ENCODE peak calls at places on chromosomes 7 and 10, in four cellular contexts. One of them, this sample, is unnamed.
A peak's percentile ranks its signal among the peaks of the same experiment; 100 is the strongest.

GRCh38 chr7:28957064-28957821 is 887 bp downstream of the TRIL start:
- DNase-seq in A549: no peak
- DNase-seq in HepG2: no peak
- DNase-seq in K562: no peak
- DNase-seq in this sample: no peak

GRCh38 chr7:29808075-29808786 is 1.9 kb downstream of the WIPF3 start:
- DNase-seq in A549: no peak
- DNase-seq in HepG2: no peak
- DNase-seq in K562: no peak
- DNase-seq in this sample: no peak

GRCh38 chr7:12685550-12685949 is 1.9 kb upstream of the ARL4A start:
- DNase-seq in A549: peak; percentile 71
- DNase-seq in HepG2: no peak
- DNase-seq in K562: no peak
- DNase-seq in this sample: no peak

GRCh38 chr10:49076741-49077521 is 38.4 kb downstream of the VSTM4 start:
- DNase-seq in A549: no peak
- DNase-seq in HepG2: no peak
- DNase-seq in K562: no peak
- DNase-seq in this sample: peak; percentile 44

GRCh38 chr10:31604141-31604540 is 285.1 kb downstream of the ZEB1 start:
- DNase-seq in A549: no peak
- DNase-seq in HepG2: no peak
- DNase-seq in K562: no peak
- DNase-seq in this sample: no peak

GRCh38 chr7:155317114-155317434 is 19.4 kb downstream of the INSIG1 start:
- DNase-seq in A549: no peak
- DNase-seq in HepG2: no peak
- DNase-seq in K562: no peak
- DNase-seq in this sample: no peak

GRCh38 chr7:152925412-152926147 is 166.0 kb downstream of the ACTR3B start:
- DNase-seq in A549: no peak
- DNase-seq in HepG2: no peak
- DNase-seq in K562: no peak
- DNase-seq in this sample: no peak

GRCh38 chr7:16564909-16565426 is 38.3 kb downstream of the LRRC72 start:
- DNase-seq in A549: peak; percentile 59
- DNase-seq in HepG2: peak; percentile 38
- DNase-seq in K562: peak; percentile 51
- DNase-seq in this sample: peak; percentile 8

GRCh38 chr10:9126728-9127127 is 1072.2 kb downstream of the GATA3 start:
- DNase-seq in A549: no peak
- DNase-seq in HepG2: no peak
- DNase-seq in K562: no peak
- DNase-seq in this sample: no peak

GRCh38 chr7:144853542-144853941 is 17.7 kb upstream of the TPK1 start:
- DNase-seq in A549: no peak
- DNase-seq in HepG2: no peak
- DNase-seq in K562: no peak
- DNase-seq in this sample: no peak

GRCh38 chr7:98286093-98286525 is 4.6 kb downstream of the BRI3 start:
- DNase-seq in A549: no peak
- DNase-seq in HepG2: peak; percentile 30
- DNase-seq in K562: peak; percentile 37
- DNase-seq in this sample: no peak

GRCh38 chr10:71998840-71999194 is 34.6 kb downstream of the CHST3 start:
- DNase-seq in A549: peak; percentile 87
- DNase-seq in HepG2: peak; percentile 70
- DNase-seq in K562: no peak
- DNase-seq in this sample: no peak

GRCh38 chr7:88354999-88355398 is 48.3 kb upstream of the STEAP4 start:
- DNase-seq in A549: no peak
- DNase-seq in HepG2: no peak
- DNase-seq in K562: no peak
- DNase-seq in this sample: no peak

GRCh38 chr7:54773472-54774399 is 14.7 kb upstream of the SEC61G start:
- DNase-seq in A549: peak; percentile 69
- DNase-seq in HepG2: peak; percentile 73
- DNase-seq in K562: peak; percentile 67
- DNase-seq in this sample: no peak

GRCh38 chr7:78383096-78383495 is 584.5 kb downstream of the PHTF2 start:
- DNase-seq in A549: no peak
- DNase-seq in HepG2: no peak
- DNase-seq in K562: no peak
- DNase-seq in this sample: no peak

GRCh38 chr10:22475857-22476600 is 130.7 kb downstream of the SPAG6 start:
- DNase-seq in A549: no peak
- DNase-seq in HepG2: no peak
- DNase-seq in K562: no peak
- DNase-seq in this sample: no peak

GRCh38 chr10:98957801-98958200 is 277.9 kb downstream of the HPSE2 start:
- DNase-seq in A549: no peak
- DNase-seq in HepG2: no peak
- DNase-seq in K562: no peak
- DNase-seq in this sample: no peak

GRCh38 chr7:30154111-30154587 is 19.4 kb downstream of the MTURN start:
- DNase-seq in A549: no peak
- DNase-seq in HepG2: no peak
- DNase-seq in K562: peak; percentile 77
- DNase-seq in this sample: no peak

GRCh38 chr10:31133251-31133627 is 101.6 kb upstream of the ZNF438 start:
- DNase-seq in A549: no peak
- DNase-seq in HepG2: no peak
- DNase-seq in K562: no peak
- DNase-seq in this sample: no peak

GRCh38 chr7:34842782-34843181 is 184.8 kb downstream of the NPSR1 start:
- DNase-seq in A549: no peak
- DNase-seq in HepG2: no peak
- DNase-seq in K562: no peak
- DNase-seq in this sample: no peak

GRCh38 chr7:68186072-68186471 is 1189.4 kb downstream of the TYW1 start:
- DNase-seq in A549: no peak
- DNase-seq in HepG2: no peak
- DNase-seq in K562: no peak
- DNase-seq in this sample: no peak

GRCh38 chr7:6156734-6157133 is 115.7 kb downstream of the CYTH3 start:
- DNase-seq in A549: no peak
- DNase-seq in HepG2: no peak
- DNase-seq in K562: no peak
- DNase-seq in this sample: no peak

GRCh38 chr7:157961731-157962457 is 625.1 kb downstream of the DNAJB6 start:
- DNase-seq in A549: no peak
- DNase-seq in HepG2: no peak
- DNase-seq in K562: no peak
- DNase-seq in this sample: no peak

GRCh38 chr7:98568891-98569290 is 48.2 kb upstream of the NPTX2 start:
- DNase-seq in A549: no peak
- DNase-seq in HepG2: no peak
- DNase-seq in K562: no peak
- DNase-seq in this sample: no peak

GRCh38 chr7:29000346-29000745 is 42.2 kb upstream of the TRIL start:
- DNase-seq in A549: no peak
- DNase-seq in HepG2: no peak
- DNase-seq in K562: no peak
- DNase-seq in this sample: no peak

GRCh38 chr7:30281263-30281662 is 3.1 kb upstream of the ZNRF2 start:
- DNase-seq in A549: no peak
- DNase-seq in HepG2: peak; percentile 26
- DNase-seq in K562: no peak
- DNase-seq in this sample: no peak

GRCh38 chr7:158532093-158532627 is 55.5 kb downstream of the PTPRN2 start:
- DNase-seq in A549: no peak
- DNase-seq in HepG2: no peak
- DNase-seq in K562: no peak
- DNase-seq in this sample: no peak

GRCh38 chr7:105429746-105430612 is 41.3 kb upstream of the SRPK2 start:
- DNase-seq in A549: peak; percentile 66
- DNase-seq in HepG2: peak; percentile 50
- DNase-seq in K562: peak; percentile 41
- DNase-seq in this sample: no peak

GRCh38 chr7:129670636-129671035 is 59.1 kb downstream of the NRF1 start:
- DNase-seq in A549: no peak
- DNase-seq in HepG2: no peak
- DNase-seq in K562: peak; percentile 60
- DNase-seq in this sample: no peak

GRCh38 chr10:76282122-76283030 is 851.0 kb downstream of the LRMDA start:
- DNase-seq in A549: no peak
- DNase-seq in HepG2: no peak
- DNase-seq in K562: no peak
- DNase-seq in this sample: no peak

GRCh38 chr10:21030096-21030495 is 133.0 kb upstream of the NEBL start:
- DNase-seq in A549: peak; percentile 21
- DNase-seq in HepG2: no peak
- DNase-seq in K562: no peak
- DNase-seq in this sample: no peak

GRCh38 chr10:29880856-29881255 is 178.5 kb downstream of the JCAD start:
- DNase-seq in A549: no peak
- DNase-seq in HepG2: no peak
- DNase-seq in K562: no peak
- DNase-seq in this sample: no peak

GRCh38 chr10:69318997-69319727 is 40.9 kb downstream of the HK1 start:
- DNase-seq in A549: peak; percentile 38
- DNase-seq in HepG2: no peak
- DNase-seq in K562: peak; percentile 59
- DNase-seq in this sample: no peak

GRCh38 chr10:69317175-69318086 is 39.1 kb downstream of the HK1 start:
- DNase-seq in A549: no peak
- DNase-seq in HepG2: no peak
- DNase-seq in K562: peak; percentile 84
- DNase-seq in this sample: no peak

GRCh38 chr10:69316313-69317059 is 38.2 kb downstream of the HK1 start:
- DNase-seq in A549: no peak
- DNase-seq in HepG2: no peak
- DNase-seq in K562: no peak
- DNase-seq in this sample: no peak

GRCh38 chr10:69319911-69320316 is 41.6 kb downstream of the HK1 start:
- DNase-seq in A549: no peak
- DNase-seq in HepG2: no peak
- DNase-seq in K562: no peak
- DNase-seq in this sample: no peak

GRCh38 chr10:69318087-69318996 is 40.0 kb downstream of the HK1 start:
- DNase-seq in A549: peak; percentile 97
- DNase-seq in HepG2: no peak
- DNase-seq in K562: peak; percentile 96
- DNase-seq in this sample: peak; percentile 44
- TF ChIP-seq POLR2A in A549: peak; percentile 36
- TF ChIP-seq POLR2A in HepG2: no peak
- TF ChIP-seq POLR2A in K562: no peak
- TF ChIP-seq POLR2A in this sample: peak; percentile 81

GRCh38 chr7:139089118-139089517 is 20.4 kb downstream of the ZC3HAV1 start:
- DNase-seq in A549: no peak
- DNase-seq in HepG2: no peak
- DNase-seq in K562: no peak
- DNase-seq in this sample: no peak
- TF ChIP-seq MYC in A549: no peak
- TF ChIP-seq MYC in HepG2: no peak
- TF ChIP-seq MYC in K562: no peak
- TF ChIP-seq MYC in this sample: no peak

DNA sequence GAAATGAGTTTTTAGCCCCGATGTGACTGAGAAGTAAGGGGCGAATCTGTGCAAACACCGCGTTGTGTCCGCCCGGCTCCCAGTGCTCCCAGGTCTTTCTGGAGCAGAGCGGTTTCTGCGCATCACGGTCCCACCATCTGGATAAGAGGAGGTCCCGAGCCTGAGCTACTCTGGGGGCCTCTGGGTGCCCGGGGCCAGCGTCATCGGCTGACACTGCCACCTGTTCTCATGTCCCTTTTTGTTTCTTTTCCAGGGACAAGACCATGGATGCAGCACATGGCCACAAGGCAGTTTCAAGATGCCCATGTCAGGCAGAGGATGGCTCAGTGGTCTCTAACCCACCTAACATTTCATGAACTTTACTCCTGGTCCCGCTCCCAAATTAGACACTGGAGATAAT is 24.9 kb downstream of the KLF6 start:
- DNase-seq in A549: no peak
- DNase-seq in HepG2: no peak
- DNase-seq in K562: no peak
- DNase-seq in this sample: no peak
- TF ChIP-seq JUNB in A549: no peak
- TF ChIP-seq JUNB in HepG2: no peak
- TF ChIP-seq JUNB in K562: no peak
- TF ChIP-seq JUNB in this sample: no peak

GRCh38 chr10:86957471-86958108 is at the start of gene MMRN2:
- DNase-seq in A549: no peak
- DNase-seq in HepG2: no peak
- DNase-seq in K562: no peak
- DNase-seq in this sample: no peak
- TF ChIP-seq POLR2A in A549: no peak
- TF ChIP-seq POLR2A in HepG2: no peak
- TF ChIP-seq POLR2A in K562: no peak
- TF ChIP-seq POLR2A in this sample: no peak

GRCh38 chr10:50385610-50386009 is 134.3 kb upstream of the ASAH2 start:
- DNase-seq in A549: no peak
- DNase-seq in HepG2: peak; percentile 35
- DNase-seq in K562: no peak
- DNase-seq in this sample: no peak
- TF ChIP-seq MYC in A549: no peak
- TF ChIP-seq MYC in HepG2: no peak
- TF ChIP-seq MYC in K562: no peak
- TF ChIP-seq MYC in this sample: no peak

DNA sequence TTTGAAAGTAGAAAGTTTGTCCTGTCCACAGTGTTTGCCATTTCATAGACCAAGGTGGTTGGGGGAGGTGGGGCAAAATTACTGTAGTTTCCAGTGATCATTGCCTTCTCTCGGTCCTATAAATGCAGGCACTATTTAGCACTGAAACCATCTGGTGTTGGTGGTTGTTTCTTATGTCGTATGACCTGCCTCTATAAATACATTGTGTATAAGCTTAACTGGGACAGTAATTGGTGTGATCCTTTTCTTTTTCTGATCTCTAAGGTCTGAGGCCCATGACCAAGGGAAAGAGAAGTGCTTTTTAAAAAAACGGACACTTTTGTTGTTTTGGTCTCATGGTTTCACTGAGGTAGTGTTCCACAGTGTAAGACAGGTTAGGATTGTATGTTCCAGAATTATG is 63.1 kb downstream of the AUTS2 start:
- DNase-seq in A549: no peak
- DNase-seq in HepG2: no peak
- DNase-seq in K562: no peak
- DNase-seq in this sample: no peak
- TF ChIP-seq JUNB in A549: no peak
- TF ChIP-seq JUNB in HepG2: no peak
- TF ChIP-seq JUNB in K562: no peak
- TF ChIP-seq JUNB in this sample: no peak